ENCODE peak calls at places on chromosome 5, in six cellular contexts. E, Q, Z, G, J and M are unnamed samples.

GRCh38 chr5:158641016-158641415 is 458.7 kb downstream of the EBF1 start:
- DNase-seq in E (no peak), Q (no peak), Z (no peak), G (no peak), J (no peak), M (no peak)

GRCh38 chr5:106853266-106853665 is 817.5 kb downstream of the EFNA5 start:
- DNase-seq in E (no peak), Q (no peak), Z (no peak), G (no peak), J (no peak), M (no peak)

GRCh38 chr5:14895301-14895700 is 23.7 kb upstream of the ANKH start:
- DNase-seq in E (no peak), Q (no peak), Z (no peak), G (no peak), J (peak), M (no peak)

GRCh38 chr5:147481857-147482256 is 28.0 kb downstream of the DPYSL3 start:
- DNase-seq in E (no peak), Q (no peak), Z (no peak), G (peak), J (peak), M (no peak)

GRCh38 chr5:147321569-147321968 is 86.7 kb downstream of the STK32A start:
- DNase-seq in E (no peak), Q (no peak), Z (no peak), G (no peak), J (no peak), M (no peak)

GRCh38 chr5:151251001-151251551 is 1.9 kb upstream of the GM2A start:
- DNase-seq in E (no peak), Q (no peak), Z (no peak), G (no peak), J (no peak), M (no peak)

GRCh38 chr5:106894964-106895363 is 775.8 kb downstream of the EFNA5 start:
- DNase-seq in E (no peak), Q (no peak), Z (no peak), G (no peak), J (peak), M (no peak)

GRCh38 chr5:99900302-99900811 is 634.8 kb upstream of the FAM174A start:
- DNase-seq in E (no peak), Q (no peak), Z (no peak), G (no peak), J (peak), M (no peak)

GRCh38 chr5:147484708-147485020 is 25.2 kb downstream of the DPYSL3 start:
- DNase-seq in E (no peak), Q (no peak), Z (no peak), G (no peak), J (no peak), M (no peak)